ENCODE peak calls at places on chromosome 13, in five cellular contexts. U, D, O, S and W are unnamed samples. For H3K4me1, the result is how much of the 10 kb centered on the place peaks cover.

GRCh38 chr13:32117696-32118095 is 86.1 kb downstream of the FRY start:
- DNase-seq in U (no peak), O (no peak), D (no peak), S (no peak), W (no peak)

GRCh38 chr13:44373601-44374347 is at the start of gene SERP2:
- DNase-seq in S (peak), D (no peak), U (peak), O (peak), W (no peak)

GRCh38 chr13:48990900-48991299 is 15.2 kb downstream of the FNDC3A start:
- DNase-seq in S (no peak), D (no peak), U (no peak), O (no peak), W (no peak)

GRCh38 chr13:88544836-88545235 is 873.7 kb downstream of the SLITRK5 start:
- DNase-seq in D (no peak), S (no peak), U (no peak), O (no peak), W (no peak)

GRCh38 chr13:114093118-114093517 is 39.3 kb downstream of the RASA3 start:
- DNase-seq in D (no peak), S (no peak), O (no peak), U (no peak), W (no peak)

GRCh38 chr13:50809133-50810090 is 34.1 kb downstream of the DLEU7 start:
- DNase-seq in U (no peak), O (no peak), D (no peak), S (no peak), W (no peak)

GRCh38 chr13:84393981-84394625 is 511.8 kb upstream of the SLITRK1 start:
- DNase-seq in U (no peak), O (no peak), S (no peak), D (no peak), W (no peak)

GRCh38 chr13:25833761-25834160 is 218.1 kb downstream of the SHISA2 start:
- DNase-seq in D (no peak), U (no peak), S (no peak), O (no peak), W (no peak)

GRCh38 chr13:109678459-109678858 is 107.9 kb downstream of the IRS2 start:
- DNase-seq in O (no peak), S (no peak), D (no peak), U (no peak), W (peak)

GRCh38 chr13:41222259-41222852 is 28.0 kb upstream of the KBTBD7 start:
- DNase-seq in S (no peak), D (peak), U (peak), O (peak), W (peak)

GRCh38 chr13:75372517-75372916 is 109.5 kb downstream of the TBC1D4 start:
- DNase-seq in D (peak), U (no peak), S (no peak), O (peak), W (no peak)

GRCh38 chr13:95301135-95301946 is at the start of gene ABCC4:
- DNase-seq in S (peak), U (peak), O (peak), D (peak), W (peak)

GRCh38 chr13:75178436-75178835 is 303.5 kb downstream of the TBC1D4 start:
- DNase-seq in O (no peak), U (no peak), D (no peak), S (no peak), W (no peak)

GRCh38 chr13:71316964-71317363 is 550.0 kb downstream of the DACH1 start:
- DNase-seq in S (no peak), D (no peak), U (no peak), O (no peak), W (no peak)

DNA sequence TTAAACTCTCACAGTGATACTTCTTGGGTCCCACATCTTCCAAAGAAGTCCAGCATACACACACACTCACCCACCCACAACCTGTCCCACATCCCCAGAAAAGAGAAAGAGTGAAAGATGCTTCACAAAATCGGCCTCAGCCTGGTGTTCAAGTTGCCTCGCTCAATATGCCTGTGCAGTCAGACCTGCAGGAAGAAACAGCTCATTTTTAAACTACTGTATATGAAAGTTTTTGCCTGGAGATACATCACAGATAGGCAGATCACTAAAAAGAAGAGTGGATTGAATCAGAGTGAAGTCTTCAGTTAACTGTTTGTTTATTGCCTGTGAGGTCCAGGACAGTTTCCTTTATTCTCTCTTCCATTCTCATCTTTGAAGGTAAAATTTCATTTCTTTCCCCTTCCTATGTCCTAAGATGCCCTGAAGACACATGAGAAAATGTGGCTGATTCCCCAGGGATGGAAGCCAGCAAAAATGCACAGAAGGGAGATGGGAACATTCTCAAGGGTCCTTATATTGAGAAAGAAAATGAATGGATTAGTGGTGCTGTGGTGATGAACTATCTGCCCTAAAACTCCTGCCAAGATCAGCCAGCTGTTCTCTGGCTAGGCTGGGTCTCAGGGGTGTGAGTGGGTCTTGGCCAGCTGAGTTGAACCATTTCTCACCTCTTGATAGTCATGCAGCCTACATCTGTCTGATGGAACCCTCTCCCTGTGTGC is 259.0 kb downstream of the ITGBL1 start:
- DNase-seq in O (no peak), U (no peak), D (no peak), S (no peak), W (no peak)
- H3K4me3 ChIP-seq in O (no peak), U (no peak), D (no peak), S (no peak), W (no peak)

DNA sequence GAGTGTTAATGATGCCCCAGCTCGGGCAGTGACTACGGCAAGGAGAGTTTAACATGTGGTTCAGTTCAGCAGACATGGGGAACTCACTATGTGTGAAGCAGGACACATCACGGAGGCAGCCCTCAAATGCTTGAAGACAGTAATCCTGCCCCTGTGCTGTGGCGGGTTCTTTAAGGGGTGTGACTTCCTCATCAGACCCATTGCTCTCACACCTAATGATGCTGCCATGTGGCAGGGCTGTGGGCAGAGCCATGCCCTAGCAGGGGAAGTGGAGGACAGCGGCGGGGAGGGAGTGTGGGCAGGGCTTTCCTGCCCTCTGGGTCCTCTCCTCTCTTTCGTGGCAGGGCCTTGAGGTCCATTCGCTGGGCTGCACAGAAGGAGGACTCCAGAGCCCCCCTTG is 131.0 kb upstream of the GJB6 start:
- DNase-seq in U (no peak), O (no peak), D (no peak), S (no peak), W (no peak)
- H3K4me1 ChIP-seq in U (under half), O (under half), D (under half), S (under half), W (under half)

GRCh38 chr13:112722433-112723250 is 32.8 kb downstream of the ATP11A start:
- DNase-seq in U (peak), S (peak), O (no peak), D (peak), W (peak)
- H3K4me3 ChIP-seq in U (no peak), S (no peak), O (no peak), D (no peak), W (no peak)

GRCh38 chr13:33735276-33735675 is 82.7 kb upstream of the RFC3 start:
- DNase-seq in D (no peak), U (no peak), O (no peak), S (no peak), W (no peak)

GRCh38 chr13:33740134-33740538 is 77.8 kb upstream of the RFC3 start:
- DNase-seq in D (no peak), O (no peak), U (no peak), S (no peak), W (peak)

GRCh38 chr13:33742321-33742720 is 75.6 kb upstream of the RFC3 start:
- DNase-seq in S (no peak), O (no peak), U (no peak), D (no peak), W (no peak)

GRCh38 chr13:33743438-33744368 is 74.2 kb upstream of the RFC3 start:
- DNase-seq in D (no peak), S (no peak), U (no peak), O (peak), W (no peak)

GRCh38 chr13:33739254-33739653 is 78.7 kb upstream of the RFC3 start:
- DNase-seq in U (no peak), D (no peak), O (no peak), S (no peak), W (no peak)
- H3K4me1 ChIP-seq in U (under half), D (under half), O (under half), S (under half), W (under half)

GRCh38 chr13:110868631-110869165 is 46.2 kb downstream of the ANKRD10 start:
- DNase-seq in O (no peak), D (no peak), S (no peak), U (peak), W (peak)

GRCh38 chr13:110867380-110867779 is 47.5 kb downstream of the ANKRD10 start:
- DNase-seq in D (no peak), O (no peak), S (no peak), U (no peak), W (no peak)

GRCh38 chr13:110872034-110872767 is 42.7 kb downstream of the ANKRD10 start:
- DNase-seq in D (no peak), U (peak), S (no peak), O (no peak), W (no peak)

GRCh38 chr13:110869231-110869804 is 45.6 kb downstream of the ANKRD10 start:
- DNase-seq in S (no peak), U (no peak), D (no peak), O (no peak), W (peak)

GRCh38 chr13:110869805-110870706 is 44.8 kb downstream of the ANKRD10 start:
- DNase-seq in O (no peak), U (peak), D (peak), S (peak), W (peak)
- H3K4me3 ChIP-seq in O (no peak), U (peak), D (peak), S (peak), W (peak)

GRCh38 chr13:98454389-98454881 is 122.5 kb downstream of the STK24 start:
- DNase-seq in D (no peak), S (no peak), O (no peak), U (no peak), W (peak)

GRCh38 chr13:98458431-98458830 is 118.5 kb downstream of the STK24 start:
- DNase-seq in U (no peak), S (peak), O (no peak), D (no peak), W (no peak)

GRCh38 chr13:98459171-98459681 is 117.7 kb downstream of the STK24 start:
- DNase-seq in S (peak), D (no peak), O (no peak), U (no peak), W (no peak)

GRCh38 chr13:98457053-98457452 is 119.9 kb downstream of the STK24 start:
- DNase-seq in O (no peak), D (no peak), S (peak), U (no peak), W (no peak)

DNA sequence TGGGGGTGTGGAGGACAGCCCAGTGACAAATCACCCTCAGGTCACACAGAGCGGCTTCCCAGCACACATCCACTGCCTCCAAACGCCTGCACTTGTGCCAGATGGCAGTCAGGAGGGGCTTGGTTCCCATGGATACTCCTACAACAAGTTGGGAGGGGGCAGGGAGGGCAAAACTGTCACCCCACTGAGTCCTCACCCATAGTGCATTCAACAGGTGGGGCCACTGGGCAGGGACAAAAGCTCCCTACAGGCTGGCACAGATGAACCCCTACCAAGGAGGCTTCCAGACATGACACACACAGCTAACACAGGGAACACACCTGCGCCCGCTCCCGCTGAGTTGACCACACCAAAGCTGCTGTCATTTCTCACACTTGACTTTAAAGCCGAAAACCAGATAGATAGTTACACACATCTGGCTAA is 120.5 kb downstream of the STK24 start:
- DNase-seq in U (no peak), S (no peak), O (no peak), D (no peak), W (no peak)
- H3K4me1 ChIP-seq in U (under half), S (under half), O (under half), D (under half), W (under half)

DNA sequence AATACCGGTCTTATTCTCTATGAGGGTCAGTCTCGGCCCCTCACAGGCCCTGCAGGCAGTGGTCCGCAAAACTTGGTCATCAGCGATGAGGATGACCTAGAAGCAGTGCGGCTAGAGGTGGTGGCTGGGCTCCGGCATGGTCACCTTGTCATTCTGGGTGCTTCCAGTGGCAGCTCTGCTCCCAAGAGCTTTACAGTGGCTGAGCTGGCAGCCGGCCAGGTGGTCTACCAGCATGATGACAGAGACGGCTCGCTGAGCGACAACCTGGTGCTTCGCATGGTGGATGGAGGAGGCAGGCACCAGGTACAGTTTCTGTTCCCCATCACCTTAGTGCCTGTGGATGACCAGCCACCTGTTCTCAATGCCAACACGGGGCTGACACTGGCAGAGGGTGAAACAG is 1.8 kb downstream of the FREM2 start:
- DNase-seq in D (no peak), S (no peak), U (no peak), O (no peak), W (no peak)
- H3K4me3 ChIP-seq in D (no peak), S (no peak), U (no peak), O (no peak), W (no peak)

DNA sequence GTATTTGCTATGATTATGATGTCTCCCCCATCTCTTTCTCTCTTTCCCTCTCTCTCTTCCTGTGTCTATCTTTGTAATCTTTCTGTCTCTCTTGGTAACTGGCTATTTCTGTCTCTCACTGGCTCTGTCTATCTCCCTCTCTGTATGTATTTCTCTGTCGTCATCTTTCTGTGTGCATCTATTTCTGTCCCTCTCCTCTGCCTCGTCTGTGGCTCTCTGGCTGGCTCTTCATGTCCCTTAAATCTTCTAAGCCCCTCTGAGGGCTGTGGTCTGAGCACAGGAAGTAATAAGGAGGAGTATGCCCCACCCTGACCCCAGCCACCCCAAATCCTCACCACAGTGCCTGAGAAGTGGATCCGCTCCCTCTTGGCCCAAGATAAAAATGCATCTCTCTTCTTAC is 104.4 kb downstream of the DNAJC15 start:
- DNase-seq in S (no peak), U (no peak), O (no peak), D (no peak), W (no peak)
- H3K4me1 ChIP-seq in S (under half), U (under half), O (under half), D (under half), W (under half)